ENCODE peak calls at places on chromosome 7, in six cellular contexts. W, K, E, H, C and B are unnamed samples.

GRCh38 chr7:82335927-82336326 is 107.7 kb downstream of the CACNA2D1 start:
- DNase-seq in W (no peak), K (peak; percentile 18), E (no peak), H (no peak), C (no peak), B (no peak)

GRCh38 chr7:115851291-115851690 is 179.3 kb downstream of the TFEC start:
- DNase-seq in W (peak; percentile 28), K (no peak), E (peak; percentile 85), H (no peak), C (no peak), B (no peak)

GRCh38 chr7:20307901-20308300 is 22.8 kb upstream of the ITGB8 start:
- DNase-seq in W (no peak), K (peak; percentile 27), E (no peak), H (no peak), C (no peak), B (peak; percentile 23)

GRCh38 chr7:974820-975681 is at the start of gene COX19:
- DNase-seq in W (peak; percentile 79), K (peak; percentile 96), E (peak; percentile 97), H (peak; percentile 81), C (peak; percentile 93), B (peak; percentile 83)

GRCh38 chr7:73707045-73707631 is 12.3 kb downstream of the STX1A start:
- DNase-seq in W (peak; percentile 20), K (no peak), E (no peak), H (peak; percentile 42), C (no peak), B (no peak)

GRCh38 chr7:111282626-111283025 is 191.7 kb downstream of the LRRN3 start:
- DNase-seq in W (no peak), K (no peak), E (no peak), H (no peak), C (no peak), B (no peak)

GRCh38 chr7:158350166-158350900 is 237.3 kb downstream of the PTPRN2 start:
- DNase-seq in W (no peak), K (no peak), E (no peak), H (no peak), C (no peak), B (no peak)

GRCh38 chr7:123682690-123683089 is 27.0 kb downstream of the LMOD2 start:
- DNase-seq in W (peak; percentile 57), K (peak; percentile 30), E (peak; percentile 87), H (no peak), C (no peak), B (peak; percentile 30)

GRCh38 chr7:115548756-115549155 is 481.8 kb downstream of the TFEC start:
- DNase-seq in W (no peak), K (no peak), E (no peak), H (no peak), C (no peak), B (no peak)

GRCh38 chr7:105664816-105665525 is 83.7 kb upstream of the EFCAB10 start:
- DNase-seq in W (peak; percentile 68), K (peak; percentile 55), E (no peak), H (no peak), C (no peak), B (no peak)

GRCh38 chr7:130831817-130832481 is 97.9 kb upstream of the KLF14 start:
- DNase-seq in W (no peak), K (peak; percentile 59), E (peak; percentile 75), H (no peak), C (no peak), B (peak; percentile 28)

GRCh38 chr7:54907981-54908380 is 110.8 kb upstream of the EGFR start:
- DNase-seq in W (no peak), K (no peak), E (no peak), H (no peak), C (no peak), B (no peak)

GRCh38 chr7:149022961-149023360 is 5.3 kb downstream of the PDIA4 start:
- DNase-seq in W (no peak), K (no peak), E (no peak), H (no peak), C (no peak), B (no peak)

GRCh38 chr7:19665399-19666008 is 43.3 kb downstream of the POLR1F start:
- DNase-seq in W (no peak), K (peak; percentile 29), E (peak; percentile 78), H (no peak), C (no peak), B (peak; percentile 17)

GRCh38 chr7:112646787-112647186 is 143.4 kb downstream of the TMEM168 start:
- DNase-seq in W (no peak), K (peak; percentile 39), E (no peak), H (no peak), C (no peak), B (no peak)

GRCh38 chr7:27774717-27775328 is 34.9 kb downstream of the TAX1BP1 start:
- DNase-seq in W (peak; percentile 21), K (no peak), E (peak; percentile 78), H (no peak), C (no peak), B (peak; percentile 44)

GRCh38 chr7:16315280-16315679 is 106.1 kb downstream of the CRPPA start:
- DNase-seq in W (no peak), K (no peak), E (peak; percentile 27), H (no peak), C (no peak), B (no peak)

GRCh38 chr7:98202367-98203195 is 8.7 kb upstream of the BHLHA15 start:
- DNase-seq in W (no peak), K (no peak), E (no peak), H (no peak), C (peak; percentile 82), B (no peak)

GRCh38 chr7:127587663-127588018 is 570 bp upstream of the ARF5 start:
- DNase-seq in W (no peak), K (no peak), E (no peak), H (no peak), C (no peak), B (no peak)

GRCh38 chr7:75889223-75889825 is 10.5 kb downstream of the RHBDD2 start:
- DNase-seq in W (no peak), K (no peak), E (no peak), H (no peak), C (no peak), B (no peak)

GRCh38 chr7:43283706-43284105 is 171.3 kb downstream of the HECW1 start:
- DNase-seq in W (no peak), K (no peak), E (no peak), H (no peak), C (no peak), B (no peak)

GRCh38 chr7:30923009-30923773 is 11.5 kb downstream of the AQP1 start:
- DNase-seq in W (no peak), K (peak; percentile 2), E (no peak), H (no peak), C (no peak), B (no peak)

GRCh38 chr7:71739520-71740195 is 607.7 kb downstream of the GALNT17 start:
- DNase-seq in W (no peak), K (peak; percentile 52), E (no peak), H (no peak), C (no peak), B (no peak)

GRCh38 chr7:139648941-139649425 is 125.5 kb downstream of the CLEC2L start:
- DNase-seq in W (no peak), K (no peak), E (no peak), H (no peak), C (peak; percentile 42), B (no peak)